ENCODE peak calls at places on chromosomes 16 and 17, in nine cellular contexts. A is testis, H is tibial nerve, D is colonic mucosa, N is MCF 10A, M is PC-9, T is H9, C is foreskin fibroblast, G is HFFc6. U is an unnamed sample.

GRCh38 chr16:2480948-2481347 is 6.0 kb downstream of the TBC1D24 start:
- DNase-seq in A (no peak), H (no peak), D (peak), N (no peak), M (no peak), T (no peak), C (no peak), G (no peak), U (no peak)

GRCh38 chr16:81455006-81455405 is 10.4 kb downstream of the CMIP start:
- DNase-seq in A (no peak), H (no peak), D (no peak), N (no peak), M (no peak), T (no peak), C (no peak), G (no peak), U (no peak)

GRCh38 chr16:4846503-4846900 is 586 bp downstream of the GLYR1 start:
- DNase-seq in A (peak), H (peak), D (peak), N (peak), M (peak), T (peak), C (peak), G (peak), U (no peak)

GRCh38 chr17:40342575-40343058 is 21.9 kb downstream of the GJD3 start:
- DNase-seq in A (no peak), H (no peak), D (peak), N (no peak), M (no peak), T (no peak), C (no peak), G (no peak), U (no peak)

GRCh38 chr16:20874088-20874581 is 26.0 kb downstream of the DCUN1D3 start:
- DNase-seq in A (no peak), H (no peak), D (no peak), N (no peak), M (no peak), T (no peak), C (no peak), G (no peak), U (no peak)

GRCh38 chr17:75078097-75079022 is 9.4 kb upstream of the SLC16A5 start:
- DNase-seq in A (no peak), H (no peak), D (peak), N (peak), M (peak), T (peak), C (peak), G (peak), U (no peak)

GRCh38 chr17:39351508-39351907 is 49.9 kb downstream of the FBXL20 start:
- DNase-seq in A (no peak), H (no peak), D (no peak), N (no peak), M (no peak), T (no peak), C (no peak), G (no peak), U (no peak)

GRCh38 chr17:73952498-73953205 is 250.8 kb upstream of the RPL38 start:
- DNase-seq in A (peak), H (no peak), D (peak), N (no peak), M (no peak), T (peak), C (no peak), G (no peak), U (peak)

GRCh38 chr16:57999971-58000705 is at the start of gene ZNF319:
- DNase-seq in A (no peak), H (no peak), D (no peak), N (no peak), M (no peak), T (no peak), C (no peak), G (no peak), U (no peak)

GRCh38 chr17:64780096-64781012 is 118.2 kb upstream of the SMURF2 start:
- DNase-seq in A (peak), H (no peak), D (peak), N (peak), M (peak), T (peak), C (peak), G (no peak), U (no peak)

GRCh38 chr17:79138826-79139225 is 64.2 kb downstream of the ENGASE start:
- DNase-seq in A (no peak), H (no peak), D (no peak), N (no peak), M (no peak), T (no peak), C (no peak), G (no peak), U (no peak)

GRCh38 chr16:3173892-3174617 is 13.9 kb upstream of the OR1F1 start:
- DNase-seq in A (no peak), H (no peak), D (no peak), N (peak), M (no peak), T (peak), C (peak), G (no peak), U (no peak)

GRCh38 chr17:77501751-77502625 is 361.2 kb downstream of the SEC14L1 start:
- DNase-seq in A (peak), H (no peak), D (no peak), N (no peak), M (no peak), T (no peak), C (no peak), G (no peak), U (no peak)

GRCh38 chr16:79573881-79574280 is 26.7 kb downstream of the MAF start:
- DNase-seq in A (no peak), H (no peak), D (no peak), N (no peak), M (no peak), T (no peak), C (no peak), G (no peak), U (no peak)

GRCh38 chr17:64081802-64082799 is 47.8 kb downstream of the ERN1 start:
- DNase-seq in A (no peak), H (no peak), D (peak), N (peak), M (peak), T (no peak), C (peak), G (peak), U (no peak)

GRCh38 chr17:2004435-2004952 is 20.6 kb downstream of the RTN4RL1 start:
- DNase-seq in A (peak), H (no peak), D (no peak), N (no peak), M (no peak), T (no peak), C (no peak), G (no peak), U (no peak)

DNA sequence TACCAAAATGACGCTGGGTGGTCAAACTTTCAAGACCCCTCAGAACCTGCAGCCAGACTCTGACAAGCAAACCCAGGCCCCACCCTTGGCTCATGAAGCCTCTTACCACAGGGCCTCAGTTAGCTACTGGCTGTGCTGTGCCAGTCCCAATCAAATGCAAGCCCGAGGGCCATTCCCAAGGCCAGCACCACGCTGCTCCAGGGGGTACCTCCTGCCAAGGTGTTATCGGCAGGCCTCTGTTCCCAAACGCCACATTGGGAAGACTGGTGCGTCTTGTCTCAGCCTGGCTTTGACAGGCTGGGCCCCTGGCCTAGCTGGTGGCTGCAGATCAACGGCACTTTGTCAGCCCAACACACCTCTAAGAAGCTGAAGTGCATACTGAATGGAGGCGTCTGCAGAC is 35.8 kb upstream of the NOG start:
- DNase-seq in A (no peak), H (no peak), D (no peak), N (no peak), M (no peak), T (no peak), C (no peak), G (no peak), U (no peak)
- TF ChIP-seq CTCF in A (no peak), H (no peak), D (no peak), N (no peak), M (no peak), T (no peak), C (no peak), G (no peak), U (no peak)

GRCh38 chr17:32302037-32302436 is 36.4 kb downstream of the RHBDL3 start:
- DNase-seq in A (no peak), H (no peak), D (no peak), N (no peak), M (no peak), T (no peak), C (no peak), G (no peak), U (no peak)
- TF ChIP-seq CTCF in A (no peak), H (no peak), D (no peak), N (no peak), M (no peak), T (no peak), C (no peak), G (no peak), U (no peak)

DNA sequence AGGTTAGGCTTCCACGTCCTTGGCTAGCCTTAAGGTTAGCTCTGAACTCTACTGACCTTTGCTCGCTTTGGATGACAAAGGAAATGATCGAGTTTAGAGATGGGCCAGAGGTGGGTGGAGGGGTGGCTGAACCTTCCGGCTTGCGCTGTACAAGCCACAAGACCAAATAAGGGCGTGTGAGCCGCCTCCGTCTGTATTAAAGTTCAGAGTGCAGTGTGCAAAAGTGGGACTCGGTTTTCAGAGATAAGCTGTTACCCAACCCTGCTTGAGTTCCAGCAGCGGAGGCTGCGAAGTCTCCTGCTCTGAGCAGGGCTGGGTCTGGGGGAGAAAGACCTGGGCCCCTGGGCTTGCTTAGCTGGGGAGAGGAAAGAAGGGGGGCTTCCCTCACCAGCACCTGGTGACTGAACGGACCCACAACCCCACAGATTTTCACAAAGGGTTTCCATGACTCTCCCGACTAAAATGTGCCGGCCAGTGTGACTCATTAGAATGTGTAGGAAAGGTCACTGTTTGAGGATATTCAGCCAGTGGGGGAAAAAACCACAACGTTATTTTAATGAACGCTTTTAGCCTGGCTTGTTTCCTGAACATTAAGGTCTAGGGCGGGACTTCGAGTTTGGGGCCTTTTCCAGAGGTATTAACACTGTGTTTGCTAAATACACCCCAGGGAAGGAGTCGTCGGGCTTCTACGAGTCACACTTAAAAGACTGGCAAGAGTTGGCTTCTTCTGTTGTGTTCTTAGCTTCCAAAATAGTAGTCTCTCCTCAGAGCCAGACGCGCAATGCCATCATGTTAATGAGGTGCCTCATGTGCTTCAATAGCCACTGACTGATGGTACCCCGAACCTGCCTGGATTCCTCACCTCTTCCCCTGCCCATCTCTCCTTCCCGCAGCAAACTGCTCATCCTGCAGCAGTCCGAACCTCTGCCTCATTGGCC is 67.0 kb downstream of the CENPV start:
- DNase-seq in A (peak), H (peak), D (peak), N (peak), M (peak), T (peak), C (peak), G (peak), U (no peak)
- TF ChIP-seq CTCF in A (no peak), H (no peak), D (no peak), N (no peak), M (no peak), T (no peak), C (no peak), G (no peak), U (no peak)

DNA sequence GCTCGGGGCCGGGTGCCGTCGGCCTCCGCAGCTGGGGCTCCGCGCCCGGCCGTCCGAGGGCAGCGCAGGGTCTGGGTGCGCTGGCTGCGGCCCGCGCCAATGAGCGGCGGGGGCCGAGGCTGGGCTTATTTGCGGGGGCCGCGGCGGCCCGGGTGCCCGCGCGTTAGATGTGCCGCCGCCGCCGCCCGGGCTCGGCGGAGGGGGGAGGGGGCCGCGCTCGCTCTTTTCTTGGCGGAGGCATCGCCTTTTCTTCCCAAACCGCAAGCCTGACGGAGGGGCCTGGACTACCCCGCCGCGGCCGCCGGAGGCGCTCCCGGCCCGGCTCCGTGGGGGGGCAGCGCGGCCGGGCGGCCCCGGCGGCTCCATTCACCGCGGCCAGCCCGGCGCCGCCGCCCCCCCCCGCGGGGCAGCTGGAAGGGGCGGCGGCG is at the start of gene NOTUM:
- DNase-seq in A (no peak), H (no peak), D (no peak), N (no peak), M (no peak), T (no peak), C (peak), G (no peak), U (no peak)
- TF ChIP-seq CTCF in A (no peak), H (peak), D (no peak), N (no peak), M (no peak), T (peak), C (no peak), G (peak), U (no peak)

DNA sequence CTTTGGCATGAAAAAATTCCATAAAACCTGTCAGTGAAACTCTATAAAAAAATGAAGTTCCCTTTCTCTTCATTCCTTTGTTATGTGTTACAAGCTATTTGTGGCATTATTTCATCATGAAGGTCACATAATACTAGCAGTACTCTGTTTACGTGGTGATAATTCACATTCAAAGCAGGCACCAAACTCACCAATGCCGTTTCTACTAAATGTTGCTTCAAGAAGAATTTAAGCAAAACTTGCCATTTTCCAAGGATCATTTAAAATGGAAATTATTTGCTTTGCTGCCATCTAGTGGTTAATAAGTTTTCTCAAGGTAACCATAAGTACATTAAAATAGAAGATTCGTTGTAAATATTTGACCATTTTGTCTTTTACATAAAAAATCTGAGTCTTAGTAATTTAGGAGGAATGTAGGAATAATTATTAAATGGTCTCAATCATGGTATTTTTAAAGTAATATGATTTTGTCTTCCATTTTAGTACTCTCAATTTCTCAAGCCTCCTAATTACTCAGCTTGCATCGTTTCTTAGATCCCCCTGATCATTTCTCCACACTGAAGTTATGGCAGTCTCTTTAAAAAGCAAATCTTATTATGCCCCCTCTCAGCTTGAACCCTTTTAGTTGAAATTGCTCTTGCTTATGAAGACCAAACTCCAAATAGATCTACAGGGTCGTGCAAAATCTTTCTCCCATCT is 80.8 kb downstream of the OMG start:
- DNase-seq in A (no peak), H (no peak), D (no peak), N (peak), M (peak), T (no peak), C (peak), G (peak), U (no peak)
- TF ChIP-seq CTCF in A (peak), H (peak), D (peak), N (peak), M (peak), T (peak), C (peak), G (peak), U (peak)

DNA sequence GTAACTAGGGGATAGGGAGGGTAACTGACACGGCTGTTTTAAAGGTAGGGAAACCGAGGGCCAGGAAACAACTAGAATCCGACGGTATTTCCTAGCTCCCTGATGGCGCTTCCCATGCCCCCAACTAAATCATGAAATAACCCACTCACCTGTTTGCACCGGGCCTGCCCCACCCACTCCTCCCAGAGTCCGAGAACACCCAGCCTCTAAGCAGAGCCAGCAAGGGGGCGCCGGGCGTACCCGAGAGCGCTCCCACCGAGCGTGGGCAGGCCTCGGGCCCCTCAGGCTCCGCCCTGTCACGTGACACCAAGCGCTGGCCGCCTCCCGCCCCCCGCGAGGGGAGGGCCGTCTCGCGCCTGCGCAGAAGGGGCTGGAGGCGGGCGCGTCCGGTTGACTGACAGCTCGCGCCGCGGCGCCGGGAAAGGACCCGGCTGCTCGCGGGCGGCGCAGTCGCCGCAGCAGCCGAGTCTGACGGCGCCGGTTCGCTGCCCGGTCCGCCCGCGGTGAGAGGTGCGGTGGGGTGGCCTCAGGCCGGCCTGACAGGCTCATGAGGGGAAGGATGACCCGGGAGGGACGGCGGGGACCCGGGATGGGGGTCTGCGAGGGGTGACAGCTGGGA is at the start of gene KIAA0513:
- DNase-seq in A (peak), H (peak), D (peak), N (peak), M (peak), T (peak), C (peak), G (peak), U (peak)
- TF ChIP-seq CTCF in A (peak), H (no peak), D (no peak), N (no peak), M (no peak), T (peak), C (peak), G (no peak), U (peak)

DNA sequence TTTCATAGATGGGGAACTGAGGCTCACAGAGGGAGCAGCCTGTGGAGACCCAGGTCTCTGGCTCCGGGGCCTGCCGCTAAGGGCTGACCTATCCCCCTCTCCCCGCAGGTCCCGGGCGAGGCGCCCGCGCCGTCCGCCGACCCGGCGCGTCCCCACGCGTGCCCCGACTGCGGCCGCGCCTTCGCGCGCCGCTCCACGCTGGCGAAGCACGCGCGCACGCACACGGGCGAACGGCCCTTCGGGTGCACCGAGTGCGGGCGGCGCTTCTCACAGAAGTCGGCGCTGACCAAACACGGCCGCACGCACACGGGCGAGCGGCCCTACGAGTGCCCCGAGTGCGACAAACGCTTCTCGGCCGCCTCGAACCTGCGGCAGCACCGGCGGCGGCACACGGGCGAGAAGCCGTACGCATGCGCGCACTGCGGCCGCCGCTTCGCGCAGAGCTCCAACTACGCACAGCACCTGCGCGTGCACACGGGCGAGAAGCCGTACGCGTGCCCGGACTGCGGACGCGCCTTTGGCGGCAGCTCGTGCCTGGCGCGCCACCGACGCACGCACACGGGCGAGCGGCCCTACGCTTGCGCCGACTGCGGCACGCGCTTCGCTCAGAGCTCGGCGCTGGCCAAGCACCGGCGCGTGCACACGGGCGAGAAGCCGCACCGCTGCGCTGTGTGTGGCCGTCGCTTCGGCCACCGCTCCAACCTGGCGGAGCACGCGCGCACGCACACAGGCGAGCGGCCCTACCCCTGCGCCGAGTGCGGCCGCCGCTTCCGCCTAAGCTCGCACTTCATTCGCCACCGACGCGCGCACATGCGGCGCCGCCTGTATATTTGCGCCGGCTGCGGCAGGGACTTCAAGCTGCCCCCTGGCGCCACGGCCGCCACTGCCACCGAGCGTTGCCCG is 10.3 kb downstream of the ZNF771 start:
- DNase-seq in A (peak), H (no peak), D (peak), N (peak), M (peak), T (peak), C (peak), G (peak), U (no peak)
- TF ChIP-seq CTCF in A (no peak), H (no peak), D (no peak), N (no peak), M (no peak), T (peak), C (no peak), G (no peak), U (no peak)

DNA sequence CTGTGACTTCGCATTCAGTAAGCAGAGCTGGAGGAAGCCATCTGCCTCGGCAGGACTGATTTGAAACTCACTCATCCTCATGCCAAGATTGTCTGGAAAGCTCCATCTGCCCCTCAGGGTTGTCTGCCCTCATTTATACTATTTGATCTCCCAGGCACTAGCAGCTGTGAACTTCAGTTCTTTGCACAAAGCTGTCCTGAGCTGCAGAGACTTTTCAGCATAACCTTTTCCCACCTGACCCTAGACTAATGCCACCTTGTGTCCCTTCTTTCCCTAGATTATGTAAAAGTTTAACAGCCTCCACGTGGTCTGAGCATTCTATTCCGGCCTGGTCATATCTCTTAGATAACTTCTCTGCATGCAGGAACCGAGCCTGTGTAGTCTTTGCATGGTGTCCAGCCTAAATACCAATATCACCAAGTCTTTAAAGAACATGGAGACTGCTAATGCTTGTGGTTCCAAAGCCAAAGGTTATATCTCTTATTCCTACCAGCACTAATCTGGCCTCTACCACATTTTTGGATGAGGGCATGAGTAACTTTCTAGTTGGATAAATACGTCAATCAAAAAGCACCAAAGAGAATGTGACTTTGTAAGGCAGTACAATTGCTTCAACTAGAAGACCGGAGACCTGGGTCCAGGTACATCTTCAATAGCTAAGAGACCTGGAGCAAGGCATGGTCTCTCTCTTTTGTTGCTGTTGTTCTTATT is 29.1 kb downstream of the STAT5A start:
- DNase-seq in A (no peak), H (no peak), D (no peak), N (no peak), M (no peak), T (no peak), C (no peak), G (no peak), U (no peak)
- TF ChIP-seq CTCF in A (no peak), H (no peak), D (no peak), N (no peak), M (no peak), T (no peak), C (no peak), G (no peak), U (no peak)